ENCODE peak calls at places on chromosomes 7 and 10, in nine cellular contexts. Y is epithelial cell of esophagus; Q is lung; L is right atrium auricular region; O is naive thymus-derived CD4-positive, alpha-beta T cell; U is upper lobe of left lung; J is heart left ventricle; K is aorta; B is body of pancreas. T is an unnamed sample.

GRCh38 chr10:18681366-18681765 is 22.1 kb downstream of the ARL5B start:
- DNase-seq in J (no peak), Y (peak; percentile 51), Q (no peak), B (no peak), O (no peak), U (no peak), L (no peak), K (no peak), T (no peak)

GRCh38 chr10:15857001-15857608 is 3.2 kb downstream of the MINDY3 start:
- DNase-seq in K (no peak), L (no peak), Y (peak; percentile 43), U (no peak), J (no peak), B (no peak), Q (no peak), O (no peak), T (no peak)

GRCh38 chr7:158228986-158229385 is 358.6 kb downstream of the PTPRN2 start:
- DNase-seq in B (no peak), U (no peak), O (no peak), K (no peak), Y (no peak), J (no peak), Q (no peak), L (no peak), T (no peak)

GRCh38 chr10:69572159-69573055 is 815 bp downstream of the NEUROG3 start:
- DNase-seq in U (no peak), K (no peak), O (no peak), B (no peak), Y (peak; percentile 19), Q (no peak), L (no peak), J (no peak), T (no peak)

GRCh38 chr7:83077328-83077727 is 85.4 kb downstream of the PCLO start:
- DNase-seq in L (no peak), Q (no peak), U (no peak), B (no peak), J (no peak), Y (peak; percentile 1), O (no peak), K (no peak), T (no peak)

GRCh38 chr10:113018034-113018433 is 68.0 kb downstream of the TCF7L2 start:
- DNase-seq in Y (no peak), U (no peak), L (no peak), Q (no peak), K (no peak), B (no peak), J (no peak), O (no peak), T (no peak)

GRCh38 chr7:17963281-17963680 is 23.0 kb upstream of the SNX13 start:
- DNase-seq in Q (no peak), Y (no peak), K (no peak), U (no peak), L (no peak), O (no peak), B (no peak), J (no peak), T (no peak)

GRCh38 chr7:27104244-27105149 is 2.0 kb upstream of the HOXA2 start:
- DNase-seq in L (no peak), Q (no peak), B (no peak), Y (no peak), O (no peak), K (no peak), J (no peak), U (no peak), T (no peak)

GRCh38 chr10:72509206-72509799 is 116.6 kb downstream of the MICU1 start:
- DNase-seq in K (no peak), Y (peak; percentile 24), O (no peak), U (no peak), L (no peak), Q (no peak), B (no peak), J (no peak), T (no peak)

GRCh38 chr7:20783131-20783715 is 3.5 kb downstream of the SP8 start:
- DNase-seq in L (no peak), J (no peak), O (no peak), B (no peak), U (no peak), Q (no peak), Y (no peak), K (no peak), T (no peak)

GRCh38 chr7:6235029-6235627 is 37.3 kb downstream of the CYTH3 start:
- DNase-seq in B (no peak), U (no peak), Q (no peak), J (no peak), O (no peak), K (no peak), Y (no peak), L (no peak), T (no peak)
- H3K4me3 ChIP-seq in B (no peak overlapping the region), U (no peak overlapping the region), Q (no peak overlapping the region), J (no peak overlapping the region), O (no peak overlapping the region), K (no peak overlapping the region), Y (no peak overlapping the region), L (no peak overlapping the region), T (no peak overlapping the region)

GRCh38 chr7:77888998-77889397 is 90.4 kb downstream of the PHTF2 start:
- DNase-seq in J (no peak), L (no peak), B (no peak), U (no peak), O (no peak), Y (no peak), K (no peak), Q (no peak), T (no peak)
- H3K4me3 ChIP-seq in J (no peak overlapping the region), L (no peak overlapping the region), B (no peak overlapping the region), U (no peak overlapping the region), O (no peak overlapping the region), Y (no peak overlapping the region), K (no peak overlapping the region), Q (no peak overlapping the region), T (no peak overlapping the region)

GRCh38 chr7:54663186-54663585 is 95.8 kb downstream of the SEC61G start:
- DNase-seq in Y (no peak), K (no peak), U (no peak), L (no peak), O (no peak), Q (no peak), B (no peak), J (no peak), T (no peak)

GRCh38 chr7:54664235-54665228 is 94.5 kb downstream of the SEC61G start:
- DNase-seq in U (peak; percentile 62), K (peak; percentile 79), L (no peak), O (no peak), Q (peak; percentile 33), Y (peak; percentile 74), J (peak; percentile 33), B (peak; percentile 61), T (no peak)

GRCh38 chr7:54662701-54663100 is 96.3 kb downstream of the SEC61G start:
- DNase-seq in Y (no peak), Q (no peak), O (no peak), L (no peak), K (no peak), B (no peak), J (no peak), U (no peak), T (no peak)

DNA sequence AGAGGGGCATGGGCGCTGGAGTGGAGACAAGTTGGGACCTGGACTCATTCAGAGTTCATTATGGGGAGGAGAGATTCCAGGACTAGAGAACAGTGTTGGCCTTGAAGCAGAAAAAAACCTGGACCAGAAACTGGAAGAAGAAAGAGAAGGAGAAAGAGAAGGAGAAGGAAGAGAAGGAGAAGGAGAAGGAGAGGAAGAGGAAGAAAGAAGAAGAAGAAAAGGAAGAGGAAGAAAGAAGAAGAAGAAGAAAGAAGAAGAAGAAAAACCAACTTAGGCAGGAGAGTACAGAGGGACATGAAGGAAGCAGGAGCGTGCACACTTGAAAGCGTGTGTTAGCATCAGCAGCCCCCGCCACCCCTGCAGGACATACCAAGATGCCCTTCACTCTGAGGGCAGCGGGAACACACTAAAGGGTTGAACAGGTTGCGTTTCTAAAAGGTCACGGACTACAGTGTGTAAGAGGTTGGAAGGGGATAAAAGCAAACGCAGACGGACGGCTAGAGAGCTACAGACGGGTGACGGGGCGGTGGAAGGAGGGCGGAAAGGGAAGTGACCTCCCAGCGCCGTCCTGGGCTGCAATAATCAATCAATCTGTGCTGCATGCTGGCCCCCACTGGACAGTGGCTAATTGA is 95.3 kb downstream of the SEC61G start:
- DNase-seq in L (no peak), Q (no peak), O (no peak), K (no peak), Y (no peak), B (no peak), U (no peak), J (no peak), T (no peak)
- H3K4me3 ChIP-seq in L (peak overlapping the region; percentile 43), Q (no peak overlapping the region), O (no peak overlapping the region), K (no peak overlapping the region), Y (peak overlapping the region; percentile 34), B (no peak overlapping the region), U (peak overlapping the region; percentile 20), J (peak overlapping the region; percentile 44), T (no peak overlapping the region)

DNA sequence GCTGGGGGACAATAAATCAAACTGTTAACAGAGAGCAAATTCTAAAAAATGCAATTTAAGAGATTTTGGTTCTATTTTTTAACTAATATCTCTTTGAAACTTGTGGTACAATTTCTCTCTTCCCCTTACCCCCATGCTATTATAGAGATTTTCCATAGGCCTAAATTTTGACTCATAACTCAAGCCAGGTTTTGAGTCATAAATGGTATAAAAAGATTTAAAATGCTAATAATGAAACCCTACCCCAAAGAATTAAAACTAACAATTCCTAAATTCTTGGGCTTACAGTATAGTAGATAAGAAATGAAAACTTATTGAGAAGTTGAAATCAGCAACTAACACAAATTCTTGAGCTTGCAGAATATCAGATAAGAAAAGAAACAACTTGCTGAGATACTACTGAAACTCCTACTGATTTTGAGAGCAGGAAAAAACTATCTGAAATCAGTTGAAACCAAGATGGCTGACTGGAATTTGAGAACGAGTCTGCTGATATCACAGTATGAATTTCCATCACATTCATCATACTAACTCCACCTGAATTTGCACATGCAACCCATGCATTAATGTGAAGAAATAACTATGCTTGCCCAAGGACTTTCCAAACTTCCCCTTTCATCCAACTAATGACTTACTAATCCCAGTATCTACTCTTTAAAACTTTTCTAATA is 36.4 kb downstream of the POT1 start:
- DNase-seq in O (no peak), Q (no peak), U (no peak), K (no peak), B (no peak), Y (no peak), L (no peak), J (no peak), T (no peak)
- H3K4me3 ChIP-seq in O (no peak overlapping the region), Q (no peak overlapping the region), U (no peak overlapping the region), K (no peak overlapping the region), B (no peak overlapping the region), Y (no peak overlapping the region), L (no peak overlapping the region), J (no peak overlapping the region), T (no peak overlapping the region)

T was measured in Jurkat, Clone E6-1.